ENCODE peak calls at places on chromosomes 12 and 14, in seven cellular contexts. I is right lobe of liver, Y is fibroblast of lung, U is PC-3, H is GM23248, W is SJSA1, Q is stomach. P is an unnamed sample. For H3K4me1, the result is how much of the 10 kb centered on the place peaks cover.

GRCh38 chr12:1474567-1475153 is 119.7 kb downstream of the FBXL14 start:
- DNase-seq in Y (peak), U (peak), Q (no peak), I (no peak), W (peak), H (peak), P (no peak)

GRCh38 chr14:37623552-37623951 is 28.1 kb downstream of the TTC6 start:
- DNase-seq in U (peak), W (no peak), I (peak), Y (peak), H (peak), Q (no peak), P (no peak)

GRCh38 chr14:73047808-73048207 is 10.5 kb upstream of the RBM25 start:
- DNase-seq in I (no peak), Y (no peak), Q (no peak), H (peak), U (no peak), W (no peak), P (no peak)

GRCh38 chr12:86914716-86915115 is 658.5 kb upstream of the MGAT4C start:
- DNase-seq in U (peak), I (no peak), H (peak), Q (no peak), W (no peak), Y (peak), P (no peak)

GRCh38 chr14:93712838-93713724 is 75.2 kb downstream of the PRIMA1 start:
- DNase-seq in Q (no peak), H (peak), Y (no peak), I (no peak), U (peak), W (peak), P (no peak)

GRCh38 chr12:92759634-92760268 is 57.0 kb downstream of the PLEKHG7 start:
- DNase-seq in H (peak), Q (no peak), Y (peak), U (peak), I (no peak), W (peak), P (no peak)

GRCh38 chr14:23126548-23127278 is 7.7 kb upstream of the CEBPE start:
- DNase-seq in Y (no peak), U (no peak), Q (no peak), I (no peak), H (no peak), W (no peak), P (no peak)

GRCh38 chr12:15152456-15152855 is 68.8 kb downstream of the RERG start:
- DNase-seq in I (no peak), Q (no peak), W (no peak), Y (peak), U (peak), H (peak), P (no peak)

GRCh38 chr12:75784591-75784990 is 247.0 kb downstream of the PHLDA1 start:
- DNase-seq in Q (peak), H (peak), W (no peak), I (peak), U (peak), Y (no peak), P (no peak)

GRCh38 chr12:97309921-97310320 is 152.7 kb upstream of the RMST start:
- DNase-seq in Q (no peak), I (no peak), H (no peak), Y (no peak), W (no peak), U (no peak), P (no peak)

GRCh38 chr14:32259368-32260013 is 56.4 kb upstream of the RNU6-8 start:
- DNase-seq in H (peak), Y (peak), Q (no peak), W (no peak), U (peak), I (no peak), P (no peak)

GRCh38 chr14:45133683-45134050 is 614 bp downstream of the FKBP3 start:
- DNase-seq in H (no peak), U (no peak), Y (peak), Q (no peak), I (no peak), W (no peak), P (no peak)

GRCh38 chr14:95236221-95236620 is 78.9 kb upstream of the DICER1 start:
- DNase-seq in Q (no peak), W (no peak), Y (no peak), I (no peak), H (no peak), U (no peak), P (no peak)

GRCh38 chr12:108691154-108691994 is 39.9 kb downstream of the CORO1C start:
- DNase-seq in U (peak), Y (peak), I (peak), Q (peak), H (peak), W (peak), P (peak)
- H3K4me1 ChIP-seq in U (half or more), Y (half or more), I (under half), Q (half or more), H (half or more), W (half or more), P (under half)

GRCh38 chr14:20774258-20774657 is 6.1 kb downstream of the EDDM3B start:
- DNase-seq in U (no peak), Y (no peak), H (no peak), Q (no peak), W (no peak), I (no peak), P (no peak)
- H3K27ac ChIP-seq in U (no peak), Y (no peak), H (no peak), Q (no peak), W (no peak), I (no peak), P (no peak)

DNA sequence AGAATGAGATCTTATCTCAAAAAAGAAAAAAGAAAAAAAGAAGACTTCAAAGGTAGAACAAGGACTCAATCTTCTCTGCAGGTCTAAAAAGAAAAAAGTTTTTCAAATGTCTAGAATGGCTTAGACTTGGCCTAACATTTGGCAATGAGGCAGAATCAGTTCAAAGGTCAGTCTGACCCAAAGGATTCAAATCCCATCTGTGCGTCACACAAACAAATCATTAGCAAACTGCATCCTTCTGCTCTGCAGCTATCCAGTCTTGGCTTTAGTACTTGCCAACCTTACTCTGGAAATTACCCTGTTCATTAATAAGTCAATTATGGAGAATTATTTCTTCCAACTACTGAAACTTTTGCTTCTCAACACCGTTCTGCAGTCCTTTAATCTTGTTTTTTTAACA is 3.1 kb downstream of the YAF2 start:
- DNase-seq in W (no peak), H (peak), I (no peak), Y (peak), U (no peak), Q (no peak), P (no peak)
- H3K4me3 ChIP-seq in W (no peak), H (peak), I (no peak), Y (no peak), U (no peak), Q (no peak), P (no peak)

GRCh38 chr12:109772622-109773321 is 59.1 kb downstream of the FAM222A start:
- DNase-seq in Y (no peak), I (no peak), Q (no peak), U (peak), W (no peak), H (peak), P (no peak)

GRCh38 chr12:109771746-109772621 is 58.4 kb downstream of the FAM222A start:
- DNase-seq in U (no peak), Y (no peak), Q (no peak), I (no peak), W (no peak), H (no peak), P (no peak)

GRCh38 chr12:109775172-109775881 is 57.9 kb downstream of the TRPV4 start:
- DNase-seq in I (peak), Q (peak), Y (peak), U (peak), H (peak), W (peak), P (peak)

GRCh38 chr12:109770861-109771670 is 57.4 kb downstream of the FAM222A start:
- DNase-seq in W (peak), U (no peak), H (no peak), Q (peak), I (no peak), Y (no peak), P (no peak)

GRCh38 chr12:109773384-109774011 is 59.7 kb downstream of the TRPV4 start:
- DNase-seq in I (peak), Q (peak), Y (no peak), U (peak), H (peak), W (no peak), P (no peak)
- H3K4me1 ChIP-seq in I (under half), Q (under half), Y (under half), U (under half), H (under half), W (under half), P (under half)

GRCh38 chr12:113221997-113222729 is 899 bp downstream of the TPCN1 start:
- DNase-seq in W (no peak), I (no peak), U (peak), Y (no peak), Q (no peak), H (no peak), P (no peak)
- H3K27ac ChIP-seq in W (peak), I (peak), U (peak), Y (peak), Q (peak), H (peak), P (no peak)

GRCh38 chr12:49615725-49616124 is 7.6 kb upstream of the PRPF40B start:
- DNase-seq in U (peak), W (no peak), H (peak), Q (no peak), Y (peak), I (no peak), P (no peak)

GRCh38 chr12:49621651-49622500 is 1.5 kb upstream of the PRPF40B start:
- DNase-seq in Y (no peak), Q (no peak), U (no peak), W (no peak), H (peak), I (no peak), P (no peak)

GRCh38 chr12:49616533-49617219 is 6.7 kb upstream of the PRPF40B start:
- DNase-seq in W (no peak), Y (no peak), Q (no peak), H (no peak), U (no peak), I (no peak), P (no peak)

GRCh38 chr12:49619286-49619685 is 4.1 kb upstream of the PRPF40B start:
- DNase-seq in U (peak), Y (peak), I (no peak), Q (no peak), H (peak), W (no peak), P (no peak)

GRCh38 chr12:49618576-49618975 is 4.8 kb upstream of the PRPF40B start:
- DNase-seq in H (no peak), I (no peak), Y (no peak), W (no peak), Q (no peak), U (no peak), P (no peak)
- H3K4me3 ChIP-seq in H (no peak), I (no peak), Y (no peak), W (no peak), Q (no peak), U (no peak), P (no peak)

GRCh38 chr14:68372363-68372762 is 420.5 kb downstream of the ZFP36L1 start:
- DNase-seq in I (no peak), Y (no peak), W (no peak), U (no peak), Q (no peak), H (no peak), P (no peak)

GRCh38 chr14:68366656-68367055 is 426.2 kb downstream of the ZFP36L1 start:
- DNase-seq in Q (no peak), I (no peak), Y (no peak), H (no peak), W (no peak), U (no peak), P (no peak)

GRCh38 chr14:68368850-68369249 is 424.0 kb downstream of the ZFP36L1 start:
- DNase-seq in U (no peak), W (no peak), Y (no peak), H (no peak), Q (no peak), I (no peak), P (no peak)

GRCh38 chr14:68367444-68368014 is 425.3 kb downstream of the ZFP36L1 start:
- DNase-seq in U (no peak), H (no peak), Y (no peak), I (no peak), W (no peak), Q (no peak), P (no peak)

DNA sequence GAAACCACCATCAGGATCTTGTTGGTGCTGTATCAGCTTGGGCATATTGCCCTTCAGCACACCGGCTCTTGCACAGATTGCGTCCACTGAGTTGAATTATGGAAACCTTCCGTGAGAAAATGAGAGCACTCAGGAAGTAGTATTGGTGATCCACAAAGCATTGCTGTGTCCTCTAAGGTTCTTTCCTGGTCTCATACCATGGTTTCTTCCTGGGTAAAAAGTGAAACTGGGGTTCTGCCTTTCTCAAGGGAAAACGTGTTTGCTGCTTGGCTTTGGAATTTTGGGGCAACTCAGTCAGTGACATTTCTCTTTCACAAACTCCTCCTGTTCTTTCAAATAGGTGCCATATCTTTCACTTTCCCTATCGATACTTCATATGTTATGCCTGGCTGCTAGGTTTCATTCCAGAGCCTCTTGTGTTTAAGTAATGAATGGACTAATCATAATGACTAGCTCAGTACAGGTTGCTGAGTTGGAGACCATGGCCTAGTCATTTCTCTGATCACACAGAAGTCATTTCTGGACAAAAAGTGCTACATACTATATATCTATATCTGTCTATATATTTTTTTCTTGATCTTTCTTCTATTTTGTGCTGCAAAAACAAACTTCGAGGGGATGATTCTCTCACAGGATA is 423.5 kb downstream of the ZFP36L1 start:
- DNase-seq in W (no peak), H (no peak), U (no peak), Q (no peak), Y (no peak), I (no peak), P (no peak)
- H3K4me1 ChIP-seq in W (under half), H (under half), U (under half), Q (under half), Y (under half), I (under half), P (under half)

P was measured in iPS DF 6.9.